ENCODE peak calls at places on chromosomes 1 and 21, in five cellular contexts. T is heart right ventricle, U is astrocyte of the hippocampus, I is GM06990, O is LHCN-M2. G is an unnamed sample.

GRCh38 chr1:203327684-203328457 is 22.6 kb downstream of the BTG2 start:
- DNase-seq in T (peak; percentile 60), U (peak; percentile 75), I (no peak), O (peak; percentile 59), G (no peak)

GRCh38 chr1:94667716-94668282 is 126.2 kb upstream of the F3 start:
- DNase-seq in T (no peak), U (no peak), I (no peak), O (no peak), G (no peak)

GRCh38 chr21:42653492-42654061 is at the start of gene PDE9A:
- DNase-seq in T (no peak), U (peak; percentile 56), I (no peak), O (no peak), G (no peak)

GRCh38 chr1:165369255-165369848 is 12.8 kb upstream of the LMX1A start:
- DNase-seq in T (peak; percentile 50), U (peak; percentile 50), I (no peak), O (peak; percentile 14), G (no peak)

GRCh38 chr1:77900687-77901293 is 12.4 kb downstream of the NEXN start:
- DNase-seq in T (no peak), U (peak; percentile 66), I (peak; percentile 6), O (peak; percentile 50), G (no peak)

GRCh38 chr1:229249854-229250644 is 20.9 kb upstream of the RAB4A start:
- DNase-seq in T (no peak), U (no peak), I (no peak), O (no peak), G (no peak)

GRCh38 chr1:54011316-54012007 is 6.5 kb downstream of the LDLRAD1 start:
- DNase-seq in T (no peak), U (no peak), I (no peak), O (no peak), G (no peak)

GRCh38 chr1:67861856-67862516 is 28.7 kb upstream of the GNG12 start:
- DNase-seq in T (no peak), U (no peak), I (no peak), O (no peak), G (no peak)

GRCh38 chr1:203320546-203321272 is 15.4 kb downstream of the BTG2 start:
- DNase-seq in T (peak; percentile 49), U (no peak), I (peak; percentile 79), O (peak; percentile 62), G (no peak)

GRCh38 chr1:234731371-234732085 is 121.5 kb upstream of the IRF2BP2 start:
- DNase-seq in T (no peak), U (peak; percentile 78), I (peak; percentile 62), O (peak; percentile 82), G (no peak)

GRCh38 chr1:217921126-217921900 is 290.2 kb downstream of the SPATA17 start:
- DNase-seq in T (no peak), U (no peak), I (no peak), O (peak; percentile 4), G (no peak)

GRCh38 chr1:4500441-4500840 is 154.0 kb upstream of the AJAP1 start:
- DNase-seq in T (no peak), U (no peak), I (no peak), O (no peak), G (no peak)

GRCh38 chr1:194252189-194252588 is 1065.8 kb upstream of the B3GALT2 start:
- DNase-seq in T (no peak), U (peak; percentile 2), I (no peak), O (no peak), G (peak; percentile 86)

GRCh38 chr1:19319196-19319595 is 7.1 kb downstream of the SLC66A1 start:
- DNase-seq in T (no peak), U (no peak), I (no peak), O (no peak), G (no peak)

GRCh38 chr1:64302971-64303370 is 99.5 kb downstream of the UBE2U start:
- DNase-seq in T (no peak), U (peak; percentile 37), I (no peak), O (no peak), G (peak; percentile 19)

GRCh38 chr21:31520506-31521163 is 138.9 kb upstream of the SOD1 start:
- DNase-seq in T (no peak), U (peak; percentile 86), I (no peak), O (peak; percentile 88), G (peak; percentile 63)

G was measured in AG04449.